ENCODE peak calls at places on chromosome 5, in ten cellular contexts. Z, P, X, V, L, B, Y, S, D and T are unnamed samples.

GRCh38 chr5:14138608-14139540 is 4.3 kb upstream of the TRIO start:
- DNase-seq in S (no peak), L (no peak), Y (no peak), P (no peak), Z (no peak), V (no peak), B (no peak), D (no peak), X (no peak), T (no peak)

GRCh38 chr5:68396722-68397121 is 181.2 kb downstream of the PIK3R1 start:
- DNase-seq in Z (no peak), Y (no peak), B (no peak), D (no peak), P (no peak), X (no peak), L (peak; percentile 22), S (no peak), V (no peak), T (no peak)

GRCh38 chr5:90898330-90899013 is 339.9 kb downstream of the ADGRV1 start:
- DNase-seq in D (no peak), S (no peak), P (no peak), Z (peak; percentile 3), Y (no peak), X (no peak), V (no peak), B (no peak), L (no peak), T (no peak)

GRCh38 chr5:131270809-131271208 is 7.0 kb downstream of the CDC42SE2 start:
- DNase-seq in X (no peak), S (no peak), Z (no peak), B (no peak), L (no peak), Y (no peak), P (no peak), D (no peak), V (no peak), T (no peak)

GRCh38 chr5:174371600-174372094 is 326.1 kb downstream of the NSG2 start:
- DNase-seq in L (no peak), P (no peak), B (no peak), Y (no peak), D (no peak), V (no peak), S (peak; percentile 11), Z (no peak), X (no peak), T (peak; percentile 44)

GRCh38 chr5:3104446-3105047 is 353.1 kb upstream of the IRX2 start:
- DNase-seq in L (no peak), X (no peak), B (no peak), S (no peak), P (peak; percentile 57), Y (no peak), V (no peak), D (no peak), Z (no peak), T (no peak)

GRCh38 chr5:32677023-32677422 is 34.1 kb upstream of the NPR3 start:
- DNase-seq in S (no peak), Y (no peak), D (no peak), Z (no peak), P (no peak), B (no peak), V (no peak), X (no peak), L (no peak), T (no peak)

GRCh38 chr5:15637345-15637744 is 137.4 kb downstream of the FBXL7 start:
- DNase-seq in X (no peak), P (no peak), Y (no peak), L (no peak), D (no peak), B (no peak), V (no peak), Z (no peak), S (no peak), T (no peak)

GRCh38 chr5:17132444-17133083 is 84.9 kb upstream of the BASP1 start:
- DNase-seq in Z (no peak), B (no peak), Y (peak; percentile 35), L (peak; percentile 99), V (no peak), D (no peak), P (peak; percentile 51), S (no peak), X (no peak), T (no peak)

GRCh38 chr5:73496984-73497457 is 1.2 kb upstream of the BTF3 start:
- DNase-seq in D (no peak), L (peak; percentile 51), X (no peak), B (no peak), Y (no peak), P (no peak), S (no peak), V (no peak), Z (peak; percentile 17), T (no peak)

GRCh38 chr5:131386779-131387178 is 122.9 kb downstream of the CDC42SE2 start:
- DNase-seq in V (no peak), D (no peak), P (no peak), Z (no peak), S (no peak), L (peak; percentile 36), B (no peak), X (no peak), Y (no peak), T (no peak)

GRCh38 chr5:139453683-139454567 is 8.6 kb downstream of the ECSCR start:
- DNase-seq in S (no peak), B (no peak), L (no peak), D (no peak), X (peak; percentile 30), V (no peak), Y (no peak), P (no peak), Z (no peak), T (peak; percentile 21)

GRCh38 chr5:1949253-1949652 is 66.5 kb upstream of the IRX4 start:
- DNase-seq in L (no peak), Y (no peak), Z (no peak), X (no peak), B (no peak), V (no peak), D (no peak), S (no peak), P (no peak), T (no peak)

GRCh38 chr5:38077652-38078051 is 180.7 kb upstream of the EGFLAM start:
- DNase-seq in L (no peak), V (no peak), P (no peak), B (no peak), X (no peak), Y (no peak), Z (no peak), D (no peak), S (no peak), T (no peak)

GRCh38 chr5:15904894-15905805 is 274.4 kb downstream of the MARCHF11 start:
- DNase-seq in B (no peak), V (no peak), X (no peak), Z (no peak), Y (no peak), L (no peak), S (no peak), P (no peak), D (no peak), T (no peak)

GRCh38 chr5:73299665-73300435 is 126.9 kb downstream of the TMEM174 start:
- DNase-seq in X (no peak), D (no peak), B (no peak), Y (peak; percentile 33), P (peak; percentile 82), S (peak; percentile 40), L (no peak), V (no peak), Z (no peak), T (no peak)

GRCh38 chr5:66661149-66661548 is 65.0 kb downstream of the MAST4 start:
- DNase-seq in V (no peak), S (no peak), P (no peak), Z (no peak), X (no peak), B (no peak), L (no peak), D (no peak), Y (no peak), T (no peak)